ENCODE peak calls at places on chromosomes 4 and X, in six cellular contexts. I is HS-5; E is HFFc6; A is activated T-helper 1 cell treated with anti-CD3 and anti-CD28 coated beads, Interleukin-2, amount 50 U/mL, for 16 hours; B is CD8-positive, alpha-beta memory T cell; U is cardiac fibroblast. C is an unnamed sample.

GRCh38 chrX:115894087-115894486 is 276.5 kb upstream of the AGTR2 start:
- DNase-seq in A (no peak), E (no peak), U (peak; percentile 11), B (no peak), I (no peak), C (no peak)

GRCh38 chr4:1641671-1642070 is 42.4 kb downstream of the FAM53A start:
- DNase-seq in B (no peak), A (no peak), E (no peak), I (no peak), U (no peak), C (no peak)

GRCh38 chr4:118888666-118889312 is at the start of gene SYNPO2:
- DNase-seq in I (no peak), A (peak; percentile 1), U (peak; percentile 94), B (peak; percentile 47), E (peak; percentile 84), C (peak; percentile 19)

GRCh38 chrX:136200466-136200865 is 50.7 kb downstream of the MAP7D3 start:
- DNase-seq in I (no peak), E (peak; percentile 40), B (no peak), A (no peak), U (peak; percentile 44), C (no peak)

GRCh38 chr4:118289794-118290193 is 63.0 kb downstream of the PRSS12 start:
- DNase-seq in E (peak; percentile 89), I (peak; percentile 85), B (no peak), A (no peak), U (peak; percentile 12), C (no peak)

GRCh38 chrX:68652327-68652930 is 5.0 kb downstream of the STARD8 start:
- DNase-seq in B (no peak), E (peak; percentile 34), A (no peak), I (no peak), U (peak; percentile 23), C (no peak)

GRCh38 chr4:13348216-13348615 is 135.9 kb downstream of the RAB28 start:
- DNase-seq in E (no peak), U (no peak), I (no peak), A (no peak), B (no peak), C (no peak)

GRCh38 chr4:119794681-119795080 is 166.1 kb upstream of the PDE5A start:
- DNase-seq in E (no peak), I (no peak), A (no peak), B (no peak), U (no peak), C (no peak)

GRCh38 chr4:1344696-1345095 is 2.3 kb upstream of the UVSSA start:
- DNase-seq in I (no peak), U (no peak), A (no peak), B (no peak), E (no peak), C (no peak)

GRCh38 chrX:24371391-24371972 is 11.0 kb downstream of the SUPT20HL1 start:
- DNase-seq in A (peak; percentile 32), U (peak; percentile 69), B (peak; percentile 66), I (no peak), E (peak; percentile 25), C (peak; percentile 28)

GRCh38 chrX:134885336-134886016 is 105.3 kb upstream of the SMIM10 start:
- DNase-seq in E (no peak), I (no peak), A (no peak), B (no peak), U (no peak), C (no peak)

GRCh38 chrX:39477438-39478120 is 620.2 kb downstream of the BCOR start:
- DNase-seq in U (peak; percentile 43), I (no peak), B (peak; percentile 61), A (no peak), E (no peak), C (no peak)

GRCh38 chr4:158938462-158939044 is 164.3 kb upstream of the RAPGEF2 start:
- DNase-seq in A (no peak), I (no peak), U (peak; percentile 10), E (peak; percentile 14), B (no peak), C (no peak)

GRCh38 chrX:129642641-129643040 is 12.1 kb downstream of the APLN start:
- DNase-seq in B (no peak), E (no peak), I (no peak), U (peak; percentile 61), A (no peak), C (no peak)

GRCh38 chr4:51820443-51820842 is 22.5 kb upstream of the DCUN1D4 start:
- DNase-seq in I (no peak), B (no peak), U (no peak), E (no peak), A (no peak), C (no peak)

GRCh38 chrX:120468071-120468470 is 1.0 kb downstream of the LAMP2 start:
- DNase-seq in A (no peak), I (no peak), B (no peak), E (no peak), U (no peak), C (no peak)

GRCh38 chr4:120886183-120886582 is 36.3 kb downstream of the PRDM5 start:
- DNase-seq in E (no peak), B (no peak), A (no peak), U (no peak), I (no peak), C (no peak)

GRCh38 chr4:150867148-150867547 is 147.9 kb downstream of the LRBA start:
- DNase-seq in U (peak; percentile 87), I (peak; percentile 65), B (no peak), E (peak; percentile 82), A (no peak), C (no peak)

GRCh38 chr4:181525641-181526040 is 717.6 kb upstream of the TENM3 start:
- DNase-seq in A (no peak), E (no peak), U (no peak), B (no peak), I (no peak), C (no peak)

GRCh38 chr4:84235545-84235944 is 263.5 kb downstream of the NKX6-1 start:
- DNase-seq in I (no peak), B (no peak), E (no peak), U (no peak), A (no peak), C (no peak)

GRCh38 chr4:88341227-88342192 is 37.1 kb upstream of the HERC6 start:
- DNase-seq in A (no peak), I (peak; percentile 80), B (no peak), E (peak; percentile 82), U (peak; percentile 94), C (no peak)

GRCh38 chrX:13360146-13360545 is 40.3 kb upstream of the ATXN3L start:
- DNase-seq in A (no peak), U (no peak), I (no peak), B (peak; percentile 39), E (no peak), C (no peak)

GRCh38 chr4:88737304-88738015 is 39.8 kb upstream of the NAP1L5 start:
- DNase-seq in E (no peak), U (no peak), B (no peak), A (no peak), I (no peak), C (no peak)